ENCODE peak calls at places on chromosome 19, in seven cellular contexts. I, O, N, V, W, H and G are unnamed samples.

GRCh38 chr19:2271516-2272103 is 10.4 kb downstream of the PEAK3 start:
- DNase-seq in V (peak; percentile 55), I (peak; percentile 44), O (no peak), W (peak; percentile 81), H (no peak), N (no peak), G (peak; percentile 67)

GRCh38 chr19:42419309-42419708 is 7.9 kb downstream of the LIPE start:
- DNase-seq in H (no peak), I (no peak), N (no peak), W (no peak), O (no peak), V (no peak), G (no peak)

GRCh38 chr19:14005381-14006084 is 587 bp downstream of the RFX1 start:
- DNase-seq in W (peak; percentile 60), N (peak; percentile 87), I (peak; percentile 91), O (peak; percentile 72), V (peak; percentile 79), H (peak; percentile 82), G (peak; percentile 96)

GRCh38 chr19:18496167-18496979 is 25.5 kb downstream of the ELL start:
- DNase-seq in O (no peak), I (peak; percentile 82), V (peak; percentile 61), N (peak; percentile 28), W (peak; percentile 44), H (no peak), G (peak; percentile 85)

GRCh38 chr19:31955884-31956283 is 389.5 kb upstream of the ZNF507 start:
- DNase-seq in V (no peak), H (no peak), O (no peak), W (no peak), N (no peak), I (no peak), G (no peak)

GRCh38 chr19:17641181-17641580 is 47.0 kb downstream of the UNC13A start:
- DNase-seq in O (no peak), N (no peak), I (no peak), V (no peak), H (no peak), W (no peak), G (no peak)

GRCh38 chr19:1837625-1838105 is 10.6 kb downstream of the REXO1 start:
- DNase-seq in I (peak; percentile 38), W (no peak), V (no peak), O (no peak), H (no peak), N (no peak), G (no peak)

GRCh38 chr19:18000480-18000980 is 7.4 kb upstream of the ARRDC2 start:
- DNase-seq in O (no peak), V (no peak), H (no peak), N (no peak), I (no peak), W (no peak), G (no peak)

GRCh38 chr19:3699741-3700241 is 477 bp downstream of the PIP5K1C start:
- DNase-seq in W (no peak), V (no peak), N (no peak), O (no peak), H (no peak), I (no peak), G (no peak)

GRCh38 chr19:53509443-53509842 is 28.5 kb upstream of the ZNF331 start:
- DNase-seq in W (no peak), N (no peak), H (no peak), I (no peak), O (no peak), V (no peak), G (no peak)

GRCh38 chr19:52590728-52591127 is 20.6 kb downstream of the ZNF701 start:
- DNase-seq in O (no peak), H (no peak), I (no peak), N (no peak), V (no peak), W (no peak), G (no peak)

GRCh38 chr19:33279430-33280350 is 22.6 kb downstream of the CEBPA start:
- DNase-seq in V (no peak), I (no peak), W (no peak), H (no peak), N (no peak), O (no peak), G (no peak)

GRCh38 chr19:3599776-3600183 is 6.9 kb downstream of the TBXA2R start:
- DNase-seq in I (no peak), W (no peak), N (no peak), H (no peak), O (no peak), V (no peak), G (peak; percentile 62)

GRCh38 chr19:38684078-38684861 is 36.8 kb downstream of the ACTN4 start:
- DNase-seq in V (peak; percentile 70), W (peak; percentile 84), N (peak; percentile 100), I (peak; percentile 88), O (peak; percentile 55), H (no peak), G (peak; percentile 79)

GRCh38 chr19:46967578-46968018 is 52.0 kb upstream of the NPAS1 start:
- DNase-seq in N (no peak), O (no peak), V (no peak), H (peak; percentile 60), W (no peak), I (no peak), G (peak; percentile 72)

GRCh38 chr19:21698215-21698614 is 69.2 kb downstream of the ZNF100 start:
- DNase-seq in I (peak; percentile 25), N (no peak), W (peak; percentile 8), H (peak; percentile 22), V (no peak), O (no peak), G (no peak)

GRCh38 chr19:51365211-51366049 is 758 bp downstream of the ETFB start:
- DNase-seq in O (no peak), I (peak; percentile 60), H (peak; percentile 22), V (peak; percentile 29), W (peak; percentile 42), N (peak; percentile 63), G (no peak)
- TF ChIP-seq CTCF in O (no peak), I (no peak), H (no peak), V (peak; percentile 31), W (no peak), N (no peak), G (peak; percentile 8)

DNA sequence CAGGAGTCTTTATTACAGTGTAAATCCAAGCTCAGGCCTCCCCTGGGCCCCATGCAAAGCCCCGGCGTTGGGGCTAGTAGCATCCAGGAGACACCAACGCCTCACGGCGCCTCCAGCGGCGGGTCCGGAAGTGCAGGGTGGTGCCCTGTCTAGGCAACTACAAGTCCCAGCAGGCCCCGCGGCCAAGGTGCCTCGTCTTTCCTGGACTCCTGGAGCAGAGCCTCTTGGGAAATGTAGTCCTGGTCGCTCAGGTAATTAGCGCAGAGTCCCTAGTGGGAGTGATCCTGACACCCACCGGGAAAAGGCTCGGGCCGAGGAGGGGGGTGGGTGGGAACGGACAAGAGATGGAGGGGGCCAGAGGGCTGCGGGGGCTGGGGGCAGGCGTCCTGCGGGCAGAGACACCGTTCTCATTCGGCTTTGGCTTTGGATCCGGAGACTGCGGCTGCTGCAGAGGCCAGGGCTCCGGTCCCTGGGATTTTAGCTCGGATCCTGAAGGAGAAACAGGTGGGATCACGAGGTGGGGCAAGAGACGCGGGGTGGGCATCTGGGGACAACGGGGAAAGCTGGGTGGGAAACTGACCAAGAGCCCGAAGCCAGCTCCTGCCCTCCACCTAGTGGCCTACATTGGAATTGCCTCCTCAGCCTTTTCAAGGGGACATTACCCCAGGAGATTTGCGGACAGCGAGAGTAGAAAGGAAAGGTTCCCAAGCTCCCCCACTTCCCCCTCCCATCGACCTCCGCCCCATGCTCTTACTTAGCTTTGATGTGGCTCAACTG is 11.4 kb downstream of the RTN2 start:
- DNase-seq in N (peak; percentile 97), I (peak; percentile 93), V (peak; percentile 98), W (peak; percentile 79), H (peak; percentile 99), O (peak; percentile 94), G (peak; percentile 99)
- H3K27ac ChIP-seq in N (peak overlapping the region; percentile 92), I (no peak overlapping the region), V (peak overlapping the region; percentile 6), W (peak overlapping the region; percentile 54), H (peak overlapping the region; percentile 84), O (peak overlapping the region; percentile 66), G (peak overlapping the region; percentile 63)

GRCh38 chr19:48628486-48629296 is 8.5 kb downstream of the DBP start:
- DNase-seq in I (no peak), O (no peak), N (no peak), W (no peak), H (no peak), V (no peak), G (peak; percentile 67)

GRCh38 chr19:48629297-48629598 is 7.9 kb downstream of the DBP start:
- DNase-seq in W (no peak), O (no peak), H (no peak), V (no peak), I (no peak), N (no peak), G (peak; percentile 66)

GRCh38 chr19:48630289-48631036 is 6.7 kb downstream of the DBP start:
- DNase-seq in H (no peak), I (no peak), O (no peak), V (peak; percentile 51), W (no peak), N (no peak), G (peak; percentile 78)

GRCh38 chr19:48631254-48631653 is 5.9 kb downstream of the DBP start:
- DNase-seq in N (no peak), V (no peak), I (no peak), W (no peak), O (no peak), H (no peak), G (no peak)

GRCh38 chr19:48629599-48630288 is 7.4 kb downstream of the DBP start:
- DNase-seq in W (peak; percentile 64), I (no peak), H (no peak), V (peak; percentile 56), O (no peak), N (no peak), G (peak; percentile 75)
- H3K4me3 ChIP-seq in W (peak overlapping the region; percentile 11), I (no peak overlapping the region), H (no peak overlapping the region), V (peak overlapping the region; percentile 27), O (peak overlapping the region; percentile 60), N (no peak overlapping the region), G (no peak overlapping the region)

GRCh38 chr19:6260912-6261636 is 18.7 kb downstream of the MLLT1 start:
- DNase-seq in V (no peak), W (no peak), N (peak; percentile 16), O (no peak), I (peak; percentile 54), H (no peak), G (no peak)
- TF ChIP-seq CTCF in V (peak; percentile 81), W (peak; percentile 34), N (no peak), O (peak; percentile 38), I (peak; percentile 73), H (peak; percentile 45), G (peak; percentile 48)

GRCh38 chr19:8397291-8397690 is 7.1 kb downstream of the RAB11B start:
- DNase-seq in N (no peak), O (no peak), H (no peak), W (no peak), V (no peak), I (no peak), G (no peak)
- H3K27ac ChIP-seq in N (peak overlapping the region; percentile 78), O (no peak overlapping the region), H (peak overlapping the region; percentile 57), W (no peak overlapping the region), V (no peak overlapping the region), I (no peak overlapping the region), G (no peak overlapping the region)

GRCh38 chr19:4748185-4748584 is 24.5 kb upstream of the DPP9 start:
- DNase-seq in I (no peak), W (no peak), V (no peak), N (no peak), O (no peak), H (no peak), G (no peak)
- H3K4me3 ChIP-seq in I (no peak overlapping the region), W (no peak overlapping the region), V (no peak overlapping the region), N (no peak overlapping the region), O (no peak overlapping the region), H (no peak overlapping the region), G (no peak overlapping the region)